ENCODE peak calls at places on chromosomes 12 and 14, in six cellular contexts. I, K, B, R, V and S are unnamed samples.

GRCh38 chr12:105329926-105330282 is 587 bp upstream of the C12orf75 start:
- DNase-seq in K (no peak), V (no peak), R (no peak), I (no peak), B (no peak), S (no peak)

GRCh38 chr12:114672817-114673168 is 11.2 kb downstream of the TBX3 start:
- DNase-seq in I (no peak), K (no peak), R (no peak), V (no peak), B (no peak), S (no peak)

GRCh38 chr14:99562848-99563748 is 40.9 kb downstream of the CCDC85C start:
- DNase-seq in B (peak; percentile 79), V (peak; percentile 84), K (peak; percentile 93), R (no peak), I (peak; percentile 79), S (no peak)

GRCh38 chr12:106709068-106709511 is 65.4 kb upstream of the RIC8B start:
- DNase-seq in B (no peak), V (no peak), K (peak; percentile 87), I (no peak), R (no peak), S (no peak)

GRCh38 chr14:22007278-22008097 is 333.9 kb upstream of the OR4E1 start:
- DNase-seq in R (no peak), V (no peak), B (no peak), K (no peak), I (no peak), S (no peak)

GRCh38 chr14:74867673-74868072 is 8.3 kb downstream of the PROX2 start:
- DNase-seq in V (no peak), I (peak; percentile 83), R (no peak), K (no peak), B (no peak), S (no peak)

GRCh38 chr12:114476159-114476558 is 70.2 kb upstream of the TBX5 start:
- DNase-seq in R (no peak), I (no peak), K (no peak), B (no peak), V (no peak), S (no peak)

GRCh38 chr14:30763891-30764290 is 110.5 kb upstream of the COCH start:
- DNase-seq in R (no peak), B (no peak), I (no peak), V (no peak), K (no peak), S (no peak)

GRCh38 chr12:57237952-57238853 is 8.7 kb downstream of the SHMT2 start:
- DNase-seq in V (peak; percentile 46), I (no peak), B (no peak), R (no peak), K (no peak), S (no peak)

GRCh38 chr14:42930058-42930457 is 1323.4 kb downstream of the LRFN5 start:
- DNase-seq in K (peak; percentile 7), B (no peak), R (no peak), I (peak; percentile 49), V (peak; percentile 25), S (no peak)

GRCh38 chr12:109900752-109901580 is 892 bp downstream of the TCHP start:
- DNase-seq in I (no peak), K (no peak), V (no peak), R (no peak), B (no peak), S (no peak)

GRCh38 chr12:124548854-124549378 is 18.5 kb downstream of the NCOR2 start:
- DNase-seq in I (no peak), V (no peak), B (peak; percentile 58), R (peak; percentile 57), K (peak; percentile 50), S (no peak)

GRCh38 chr12:104799458-104799857 is 158.6 kb downstream of the SLC41A2 start:
- DNase-seq in I (no peak), B (no peak), K (no peak), R (no peak), V (no peak), S (no peak)

GRCh38 chr12:49330032-49330619 is 6.9 kb downstream of the C1QL4 start:
- DNase-seq in B (no peak), V (no peak), K (no peak), I (no peak), R (no peak), S (no peak)

GRCh38 chr14:78566017-78566858 is 396.1 kb downstream of the NRXN3 start:
- DNase-seq in I (peak; percentile 89), B (peak; percentile 70), R (peak; percentile 10), V (peak; percentile 62), K (peak; percentile 75), S (peak; percentile 30)

GRCh38 chr14:44316647-44317432 is 190.2 kb downstream of the FSCB start:
- DNase-seq in V (peak; percentile 25), B (peak; percentile 50), I (peak; percentile 73), K (no peak), R (no peak), S (peak; percentile 77)

GRCh38 chr12:42076976-42077375 is 67.7 kb downstream of the GXYLT1 start:
- DNase-seq in B (no peak), R (no peak), I (no peak), V (no peak), K (no peak), S (no peak)

GRCh38 chr14:23153891-23154796 is 29.3 kb downstream of the SLC7A8 start:
- DNase-seq in I (peak; percentile 84), B (peak; percentile 87), V (peak; percentile 85), R (no peak), K (peak; percentile 86), S (no peak)

GRCh38 chr14:103849151-103850013 is 2.0 kb upstream of the PPP1R13B start:
- DNase-seq in B (peak; percentile 49), K (no peak), V (peak; percentile 43), R (no peak), I (no peak), S (no peak)

GRCh38 chr14:56855891-56856461 is 45.7 kb upstream of the OTX2 start:
- DNase-seq in B (peak; percentile 78), R (no peak), V (peak; percentile 72), K (no peak), I (peak; percentile 48), S (no peak)

GRCh38 chr12:1384910-1385309 is 209.5 kb downstream of the FBXL14 start:
- DNase-seq in B (no peak), I (no peak), R (no peak), V (no peak), K (no peak), S (no peak)

GRCh38 chr12:121072147-121072546 is 33.1 kb upstream of the OASL start:
- DNase-seq in K (no peak), I (no peak), V (no peak), R (no peak), B (no peak), S (no peak)

GRCh38 chr12:114904254-114905003 is 220.5 kb upstream of the TBX3 start:
- DNase-seq in K (peak; percentile 83), V (no peak), R (no peak), I (no peak), B (no peak), S (peak; percentile 26)

GRCh38 chr14:102900631-102901571 is 21.6 kb upstream of the AMN start:
- DNase-seq in I (peak; percentile 62), B (no peak), R (no peak), K (peak; percentile 63), V (no peak), S (no peak)

GRCh38 chr14:100673085-100673806 is 53.4 kb upstream of the DLK1 start:
- DNase-seq in B (peak; percentile 85), R (no peak), K (no peak), V (peak; percentile 85), I (peak; percentile 67), S (no peak)

GRCh38 chr12:42284876-42285275 is 41.0 kb downstream of the ZCRB1 start:
- DNase-seq in B (no peak), I (no peak), V (no peak), K (no peak), R (no peak), S (no peak)

GRCh38 chr12:43009307-43009706 is 419.8 kb upstream of the PRICKLE1 start:
- DNase-seq in K (peak; percentile 12), B (no peak), V (no peak), R (no peak), I (no peak), S (no peak)

GRCh38 chr14:54623279-54624004 is 56.5 kb downstream of the SAMD4A start:
- DNase-seq in R (no peak), V (no peak), K (no peak), B (no peak), I (no peak), S (no peak)

DNA sequence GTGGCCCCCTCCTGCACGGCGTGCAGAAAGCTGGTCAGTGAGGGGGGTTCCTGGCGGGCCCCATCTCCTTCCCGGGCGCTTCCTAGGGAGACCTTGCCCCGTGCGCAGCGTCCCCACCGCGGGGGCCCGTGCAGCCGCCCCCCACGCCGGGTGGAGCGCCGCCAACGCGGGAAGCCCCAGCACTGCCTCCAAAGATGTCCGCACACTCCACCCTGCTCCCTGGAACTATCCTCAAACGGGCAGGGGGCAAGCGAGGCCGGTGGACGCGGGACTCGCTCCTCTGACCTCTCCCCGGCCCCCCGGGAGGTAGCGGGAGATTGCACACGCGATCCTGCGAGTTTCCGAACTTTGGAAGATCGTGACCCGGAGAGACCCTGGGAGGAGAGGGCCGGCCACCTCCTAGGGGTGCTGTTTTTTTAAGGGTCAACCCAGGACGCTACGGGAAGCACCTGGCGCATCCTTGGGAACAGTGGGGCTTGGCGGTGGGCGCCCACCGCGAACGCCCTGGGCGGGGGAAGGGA is 1.5 kb upstream of the FZD10 start:
- DNase-seq in B (no peak), V (no peak), K (no peak), I (no peak), R (no peak), S (no peak)
- H3K4me3 ChIP-seq in B (no peak overlapping the region), V (no peak overlapping the region), K (peak overlapping the region; percentile 28), I (peak overlapping the region; percentile 47), R (no peak overlapping the region), S (no peak overlapping the region)

DNA sequence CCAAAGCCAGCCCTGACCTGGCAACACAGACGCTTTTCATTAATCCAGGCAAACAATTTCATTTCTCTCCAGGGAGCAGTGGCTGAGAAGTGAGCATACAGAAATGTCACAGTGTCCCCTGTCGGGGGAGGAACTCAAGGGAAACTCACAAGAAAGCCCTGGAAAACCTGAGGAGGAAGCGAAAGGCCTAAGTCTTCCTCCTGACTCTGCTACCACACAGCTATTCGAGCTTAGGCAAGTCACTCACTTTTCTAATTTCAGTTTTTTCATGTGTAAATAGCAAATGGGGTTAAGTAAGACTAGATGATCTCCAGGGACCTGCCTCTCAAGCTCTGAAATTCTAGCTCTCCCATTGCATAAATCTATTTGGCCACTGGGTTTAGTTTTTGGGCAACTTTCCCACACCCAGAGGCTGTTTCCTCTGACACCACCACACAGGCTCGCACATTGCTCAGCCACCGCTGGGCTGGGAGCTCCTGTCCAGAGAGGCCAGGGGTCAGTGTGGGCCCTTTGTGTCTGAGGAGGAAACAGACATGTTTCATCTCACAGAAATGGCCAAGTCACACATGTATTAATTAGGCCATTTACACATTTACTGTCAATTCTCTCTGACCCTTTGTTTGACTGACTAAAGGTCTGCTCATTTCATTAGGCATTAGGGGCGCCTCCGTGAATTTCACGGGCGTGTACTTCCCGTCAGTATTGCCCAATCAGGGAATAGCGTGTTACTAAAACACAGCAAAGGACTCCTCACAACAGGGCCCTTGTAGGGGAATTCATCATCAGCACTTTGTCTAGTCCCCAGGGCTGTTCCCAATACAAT is 9.8 kb upstream of the PNMA1 start:
- DNase-seq in K (peak; percentile 39), B (peak; percentile 47), R (peak; percentile 91), V (no peak), I (peak; percentile 74), S (peak; percentile 63)
- TF ChIP-seq CTCF in K (no peak), B (no peak), R (no peak), V (no peak), I (no peak), S (peak; percentile 22)

GRCh38 chr12:119780786-119781434 is 96.2 kb downstream of the CIT start:
- DNase-seq in R (no peak), I (peak; percentile 81), K (peak; percentile 71), V (peak; percentile 48), B (peak; percentile 61), S (no peak)
- H3K4me3 ChIP-seq in R (peak overlapping the region; percentile 31), I (no peak overlapping the region), K (no peak overlapping the region), V (no peak overlapping the region), B (no peak overlapping the region), S (peak overlapping the region; percentile 10)

GRCh38 chr14:93332853-93333630 is at the start of gene BTBD7:
- DNase-seq in K (peak; percentile 96), R (peak; percentile 46), V (peak; percentile 97), I (peak; percentile 97), B (peak; percentile 95), S (no peak)
- TF ChIP-seq CTCF in K (no peak), R (no peak), V (no peak), I (no peak), B (peak; percentile 15), S (peak; percentile 32)